ENCODE peak calls at places on chromosomes 13 and 19, in four cellular contexts. U is activated CD4-positive, alpha-beta memory T cell treated with anti-CD3 and anti-CD28 coated beads, Interleukin-2, amount 10 ng/mL, durations not matched to agents 7 days and 5 days; P is stimulated activated naive CD8-positive, alpha-beta T cell treated with anti-CD3 and anti-CD28 coated beads, Interleukin-15, Interleukin-2, amounts not matched to agents 100 U/mL and 50 U/mL, for 24 hours; F is GF-D8. V is an unnamed sample.

GRCh38 chr19:6000228-6000847 is 22.4 kb upstream of the RANBP3 start:
- DNase-seq in U (no peak), P (no peak), F (no peak), V (no peak)

GRCh38 chr19:33644284-33644836 is 22.6 kb downstream of the CHST8 start:
- DNase-seq in U (no peak), P (no peak), F (no peak), V (no peak)

GRCh38 chr13:44132710-44133109 is 240.9 kb upstream of the SERP2 start:
- DNase-seq in U (no peak), P (no peak), F (no peak), V (no peak)

GRCh38 chr13:32659736-32660135 is 73.5 kb downstream of the PDS5B start:
- DNase-seq in U (no peak), P (no peak), F (no peak), V (no peak)

GRCh38 chr13:110070511-110071120 is 236.3 kb downstream of the COL4A1 start:
- DNase-seq in U (no peak), P (no peak), F (no peak), V (no peak)

GRCh38 chr19:45804959-45805230 is 10.2 kb downstream of the RSPH6A start:
- DNase-seq in U (no peak), P (no peak), F (no peak), V (no peak)

GRCh38 chr19:1981253-1981652 is 34.3 kb downstream of the BTBD2 start:
- DNase-seq in U (no peak), P (no peak), F (no peak), V (no peak)

GRCh38 chr19:35596366-35596999 is 10.5 kb downstream of the PMIS2 start:
- DNase-seq in U (no peak), P (peak), F (no peak), V (no peak)

GRCh38 chr19:47005873-47006272 is 13.8 kb upstream of the NPAS1 start:
- DNase-seq in U (no peak), P (no peak), F (no peak), V (no peak)

GRCh38 chr19:13079542-13079986 is 23.1 kb downstream of the LYL1 start:
- DNase-seq in U (no peak), P (no peak), F (no peak), V (no peak)

GRCh38 chr19:29831686-29832085 is 19.9 kb downstream of the CCNE1 start:
- DNase-seq in U (no peak), P (no peak), F (no peak), V (no peak)

GRCh38 chr19:1675633-1676350 is 23.4 kb upstream of the TCF3 start:
- DNase-seq in U (no peak), P (no peak), F (no peak), V (no peak)

GRCh38 chr19:50794074-50794777 is 4.0 kb downstream of the ACP4 start:
- DNase-seq in U (peak), P (peak), F (no peak), V (no peak)

GRCh38 chr13:33806470-33807248 is 11.3 kb upstream of the RFC3 start:
- DNase-seq in U (no peak), P (no peak), F (no peak), V (no peak)

GRCh38 chr19:39420769-39421168 is 8.3 kb downstream of the PLEKHG2 start:
- DNase-seq in U (no peak), P (no peak), F (no peak), V (no peak)

GRCh38 chr19:56942749-56943148 is 102.2 kb upstream of the PEG3 start:
- DNase-seq in U (no peak), P (no peak), F (no peak), V (no peak)

GRCh38 chr19:46601318-46602224 is at the start of gene CALM3:
- DNase-seq in U (no peak), P (peak), F (no peak), V (no peak)

GRCh38 chr19:1725100-1726064 is 27.9 kb upstream of the ONECUT3 start:
- DNase-seq in U (peak), P (peak), F (no peak), V (no peak)

GRCh38 chr19:3636962-3637361 is 10.4 kb upstream of the CACTIN start:
- DNase-seq in U (no peak), P (no peak), F (no peak), V (no peak)

GRCh38 chr19:6066661-6067646 is 43.3 kb downstream of the RFX2 start:
- DNase-seq in U (no peak), P (no peak), F (peak), V (peak)

GRCh38 chr19:47020132-47020805 is 632 bp downstream of the NPAS1 start:
- DNase-seq in U (no peak), P (no peak), F (no peak), V (no peak)

GRCh38 chr13:32987462-32987861 is 28.8 kb upstream of the KL start:
- DNase-seq in U (no peak), P (no peak), F (no peak), V (no peak)

GRCh38 chr13:113094410-113094800 is 11.2 kb upstream of the F7 start:
- DNase-seq in U (no peak), P (no peak), F (no peak), V (no peak)